ENCODE peak calls at places on chromosomes 16 and 17, in eight cellular contexts. One of them, this sample, is unnamed.

GRCh38 chr17:39672522-39673334 is 4.5 kb downstream of the PNMT start:
- DNase-seq in stimulated activated CD8-positive, alpha-beta memory T cell treated with anti-CD3 and anti-CD28 coated beads, Interleukin-12 subunit alpha, Interleukin-12 subunit beta, amount 100 ng/mL, for 1 hour: no peak
- DNase-seq in brain microvascular endothelial cell: no peak
- DNase-seq in NAMALWA: no peak
- DNase-seq in effector memory CD4-positive, alpha-beta T cell: no peak
- DNase-seq in endothelial cell of umbilical vein: no peak
- DNase-seq in Panc1: no peak
- DNase-seq in HFF-Myc: no peak
- DNase-seq in this sample: no peak

GRCh38 chr17:41655611-41656111 is 31.3 kb upstream of the KRT17 start:
- DNase-seq in NAMALWA: no peak
- DNase-seq in brain microvascular endothelial cell: no peak
- DNase-seq in Panc1: no peak
- DNase-seq in endothelial cell of umbilical vein: no peak
- DNase-seq in stimulated activated CD8-positive, alpha-beta memory T cell treated with anti-CD3 and anti-CD28 coated beads, Interleukin-12 subunit alpha, Interleukin-12 subunit beta, amount 100 ng/mL, for 1 hour: no peak
- DNase-seq in HFF-Myc: no peak
- DNase-seq in effector memory CD4-positive, alpha-beta T cell: no peak
- DNase-seq in this sample: no peak

GRCh38 chr17:68301438-68301959 is 10.2 kb downstream of the ARSG start:
- DNase-seq in endothelial cell of umbilical vein: no peak
- DNase-seq in Panc1: no peak
- DNase-seq in effector memory CD4-positive, alpha-beta T cell: no peak
- DNase-seq in brain microvascular endothelial cell: no peak
- DNase-seq in stimulated activated CD8-positive, alpha-beta memory T cell treated with anti-CD3 and anti-CD28 coated beads, Interleukin-12 subunit alpha, Interleukin-12 subunit beta, amount 100 ng/mL, for 1 hour: no peak
- DNase-seq in NAMALWA: no peak
- DNase-seq in HFF-Myc: no peak
- DNase-seq in this sample: peak

GRCh38 chr17:27807567-27808470 is 7.5 kb upstream of the NOS2 start:
- DNase-seq in HFF-Myc: no peak
- DNase-seq in Panc1: no peak
- DNase-seq in NAMALWA: peak
- DNase-seq in stimulated activated CD8-positive, alpha-beta memory T cell treated with anti-CD3 and anti-CD28 coated beads, Interleukin-12 subunit alpha, Interleukin-12 subunit beta, amount 100 ng/mL, for 1 hour: peak
- DNase-seq in effector memory CD4-positive, alpha-beta T cell: peak
- DNase-seq in brain microvascular endothelial cell: no peak
- DNase-seq in endothelial cell of umbilical vein: no peak
- DNase-seq in this sample: no peak

GRCh38 chr17:40538936-40539705 is 26.2 kb downstream of the CCR7 start:
- DNase-seq in stimulated activated CD8-positive, alpha-beta memory T cell treated with anti-CD3 and anti-CD28 coated beads, Interleukin-12 subunit alpha, Interleukin-12 subunit beta, amount 100 ng/mL, for 1 hour: no peak
- DNase-seq in HFF-Myc: no peak
- DNase-seq in brain microvascular endothelial cell: no peak
- DNase-seq in Panc1: no peak
- DNase-seq in effector memory CD4-positive, alpha-beta T cell: no peak
- DNase-seq in NAMALWA: no peak
- DNase-seq in endothelial cell of umbilical vein: peak
- DNase-seq in this sample: no peak

GRCh38 chr16:84502581-84502980 is 1.9 kb downstream of the MEAK7 start:
- DNase-seq in brain microvascular endothelial cell: no peak
- DNase-seq in effector memory CD4-positive, alpha-beta T cell: no peak
- DNase-seq in NAMALWA: no peak
- DNase-seq in endothelial cell of umbilical vein: no peak
- DNase-seq in HFF-Myc: no peak
- DNase-seq in Panc1: no peak
- DNase-seq in stimulated activated CD8-positive, alpha-beta memory T cell treated with anti-CD3 and anti-CD28 coated beads, Interleukin-12 subunit alpha, Interleukin-12 subunit beta, amount 100 ng/mL, for 1 hour: no peak
- DNase-seq in this sample: no peak

GRCh38 chr17:58332720-58333395 is 4.3 kb upstream of the TSPOAP1 start:
- DNase-seq in stimulated activated CD8-positive, alpha-beta memory T cell treated with anti-CD3 and anti-CD28 coated beads, Interleukin-12 subunit alpha, Interleukin-12 subunit beta, amount 100 ng/mL, for 1 hour: no peak
- DNase-seq in HFF-Myc: no peak
- DNase-seq in brain microvascular endothelial cell: no peak
- DNase-seq in endothelial cell of umbilical vein: no peak
- DNase-seq in NAMALWA: peak
- DNase-seq in effector memory CD4-positive, alpha-beta T cell: no peak
- DNase-seq in Panc1: no peak
- DNase-seq in this sample: no peak

GRCh38 chr17:33935822-33936221 is 319.3 kb upstream of the CCL2 start:
- DNase-seq in HFF-Myc: no peak
- DNase-seq in endothelial cell of umbilical vein: no peak
- DNase-seq in effector memory CD4-positive, alpha-beta T cell: no peak
- DNase-seq in brain microvascular endothelial cell: no peak
- DNase-seq in NAMALWA: no peak
- DNase-seq in Panc1: no peak
- DNase-seq in stimulated activated CD8-positive, alpha-beta memory T cell treated with anti-CD3 and anti-CD28 coated beads, Interleukin-12 subunit alpha, Interleukin-12 subunit beta, amount 100 ng/mL, for 1 hour: no peak
- DNase-seq in this sample: no peak

This sample was measured in smooth muscle cell of the brain vasculature.